ENCODE peak calls at places on chromosomes 12 and 14, in eight cellular contexts. P, K, E, N, W, L, H and M are unnamed samples.
A peak's percentile ranks its signal among the peaks of the same experiment; 100 is the strongest.

GRCh38 chr12:63400746-63401145 is 249.7 kb upstream of the AVPR1A start:
- DNase-seq in H (no peak), K (peak; percentile 51), E (peak; percentile 44), L (no peak), W (no peak), N (no peak), P (no peak), M (no peak)

GRCh38 chr12:52317443-52318052 is 3.6 kb downstream of the KRT83 start:
- DNase-seq in L (no peak), N (no peak), E (no peak), H (no peak), W (peak; percentile 17), K (no peak), P (no peak), M (no peak)

GRCh38 chr12:90945070-90945649 is 9.8 kb downstream of the CCER1 start:
- DNase-seq in K (peak; percentile 57), P (no peak), H (no peak), E (peak; percentile 67), L (peak; percentile 26), W (no peak), N (no peak), M (no peak)

GRCh38 chr12:47222960-47223847 is 143.4 kb upstream of the AMIGO2 start:
- DNase-seq in L (no peak), E (no peak), P (no peak), K (peak; percentile 18), W (no peak), H (no peak), N (no peak), M (no peak)

GRCh38 chr12:95881331-95881955 is 22.7 kb downstream of the SNRPF start:
- DNase-seq in W (no peak), P (no peak), N (no peak), L (no peak), H (no peak), K (no peak), E (peak; percentile 50), M (no peak)

GRCh38 chr14:38116895-38117294 is 90.8 kb upstream of the SSTR1 start:
- DNase-seq in P (no peak), W (no peak), H (no peak), L (no peak), N (no peak), K (no peak), E (no peak), M (no peak)

GRCh38 chr12:46187023-46187422 is 81.8 kb downstream of the SLC38A1 start:
- DNase-seq in K (no peak), L (no peak), H (no peak), W (no peak), P (peak; percentile 75), E (peak; percentile 88), N (no peak), M (no peak)

GRCh38 chr12:87848248-87848868 is 180.8 kb downstream of the C12orf50 start:
- DNase-seq in H (no peak), P (no peak), N (no peak), W (no peak), K (peak; percentile 78), L (peak; percentile 30), E (peak; percentile 93), M (no peak)

GRCh38 chr14:90453401-90453951 is 56.6 kb downstream of the CALM1 start:
- DNase-seq in H (no peak), E (peak; percentile 51), P (no peak), N (no peak), W (peak; percentile 35), K (peak; percentile 44), L (no peak), M (no peak)

GRCh38 chr14:101598159-101598558 is 36.9 kb downstream of the DIO3 start:
- DNase-seq in K (no peak), E (no peak), L (no peak), P (no peak), N (no peak), W (no peak), H (no peak), M (peak; percentile 79)

GRCh38 chr14:57851354-57851753 is 14.5 kb downstream of the SLC35F4 start:
- DNase-seq in L (no peak), P (no peak), E (no peak), K (no peak), H (no peak), W (no peak), N (no peak), M (no peak)

GRCh38 chr12:60872850-60873713 is 1277.3 kb downstream of the SLC16A7 start:
- DNase-seq in K (no peak), W (no peak), L (no peak), N (no peak), P (peak; percentile 50), H (no peak), E (no peak), M (peak; percentile 64)

GRCh38 chr12:104938371-104938770 is 19.7 kb downstream of the SLC41A2 start:
- DNase-seq in E (peak; percentile 28), P (no peak), N (no peak), W (no peak), L (no peak), H (no peak), K (no peak), M (no peak)

GRCh38 chr12:122399592-122400373 is 22.7 kb downstream of the CLIP1 start:
- DNase-seq in N (peak; percentile 57), E (peak; percentile 94), H (peak; percentile 14), L (peak; percentile 77), P (peak; percentile 92), K (peak; percentile 88), W (peak; percentile 75), M (no peak)

GRCh38 chr12:101068402-101068801 is 141.6 kb downstream of the SLC5A8 start:
- DNase-seq in N (no peak), K (no peak), P (no peak), L (no peak), H (no peak), E (no peak), W (no peak), M (no peak)

GRCh38 chr14:69059658-69060648 is 80.9 kb upstream of the ACTN1 start:
- DNase-seq in L (no peak), E (peak; percentile 97), P (peak; percentile 88), H (no peak), K (peak; percentile 72), W (no peak), N (no peak), M (no peak)

GRCh38 chr12:10128687-10129086 is 1.3 kb downstream of the CLEC7A start:
- DNase-seq in K (no peak), E (peak; percentile 9), W (no peak), P (no peak), L (no peak), N (no peak), H (no peak), M (no peak)

GRCh38 chr12:54004063-54004840 is 4.3 kb downstream of the HOXC9 start:
- DNase-seq in L (no peak), K (no peak), H (no peak), E (no peak), P (no peak), W (no peak), N (no peak), M (no peak)
- TF ChIP-seq CTCF in L (no peak), K (no peak), H (no peak), E (no peak), P (no peak), W (no peak), N (no peak), M (no peak)

DNA sequence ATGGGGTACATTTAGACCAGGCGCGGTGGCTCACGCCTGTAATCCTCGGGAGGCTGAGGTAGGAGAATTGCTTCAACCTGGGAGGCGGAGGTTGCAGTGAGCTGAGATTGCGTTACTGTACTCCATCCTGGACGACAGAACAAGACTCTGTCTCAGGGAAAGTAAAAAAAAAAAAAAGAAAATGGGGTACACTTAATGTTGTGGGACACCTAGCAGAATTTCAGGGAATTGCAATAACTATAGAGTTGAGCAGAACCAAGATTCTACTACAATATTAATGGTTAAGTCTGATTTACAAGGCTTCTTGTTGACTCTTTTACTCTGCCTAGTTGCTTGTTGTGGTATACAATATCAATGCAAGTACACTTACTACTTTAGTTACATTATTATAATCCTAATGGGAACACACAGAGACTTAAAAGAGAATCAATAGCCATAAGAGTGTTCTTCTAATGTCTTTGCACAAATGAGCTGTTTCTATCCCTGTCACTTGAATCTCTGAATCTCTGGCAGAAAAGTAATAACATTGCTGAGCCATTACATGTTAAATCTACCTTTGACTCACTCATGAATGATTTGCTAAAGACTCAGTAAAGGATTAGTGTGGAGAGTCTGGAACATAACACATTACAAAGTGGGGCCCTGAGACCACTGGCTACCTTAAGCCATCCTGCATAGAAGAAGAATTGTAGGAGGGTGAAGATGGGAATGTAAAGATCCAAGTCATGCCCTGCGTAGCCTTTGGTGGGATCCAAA is 22.7 kb downstream of the BEST3 start:
- DNase-seq in K (no peak), L (no peak), E (peak; percentile 24), W (no peak), P (no peak), H (no peak), N (no peak), M (no peak)
- TF ChIP-seq CTCF in K (no peak), L (no peak), E (no peak), W (no peak), P (no peak), H (peak; percentile 10), N (no peak), M (peak; percentile 22)

GRCh38 chr14:44956866-44957265 is 4.9 kb downstream of the KLHL28 start:
- DNase-seq in W (no peak), K (no peak), H (no peak), P (no peak), N (no peak), L (no peak), E (no peak), M (no peak)

GRCh38 chr14:44955528-44955927 is 6.2 kb downstream of the KLHL28 start:
- DNase-seq in L (no peak), K (no peak), P (no peak), N (no peak), E (no peak), W (no peak), H (no peak), M (no peak)

GRCh38 chr14:44954750-44955149 is 7.0 kb downstream of the KLHL28 start:
- DNase-seq in P (no peak), H (no peak), K (no peak), N (no peak), E (no peak), W (no peak), L (no peak), M (no peak)

DNA sequence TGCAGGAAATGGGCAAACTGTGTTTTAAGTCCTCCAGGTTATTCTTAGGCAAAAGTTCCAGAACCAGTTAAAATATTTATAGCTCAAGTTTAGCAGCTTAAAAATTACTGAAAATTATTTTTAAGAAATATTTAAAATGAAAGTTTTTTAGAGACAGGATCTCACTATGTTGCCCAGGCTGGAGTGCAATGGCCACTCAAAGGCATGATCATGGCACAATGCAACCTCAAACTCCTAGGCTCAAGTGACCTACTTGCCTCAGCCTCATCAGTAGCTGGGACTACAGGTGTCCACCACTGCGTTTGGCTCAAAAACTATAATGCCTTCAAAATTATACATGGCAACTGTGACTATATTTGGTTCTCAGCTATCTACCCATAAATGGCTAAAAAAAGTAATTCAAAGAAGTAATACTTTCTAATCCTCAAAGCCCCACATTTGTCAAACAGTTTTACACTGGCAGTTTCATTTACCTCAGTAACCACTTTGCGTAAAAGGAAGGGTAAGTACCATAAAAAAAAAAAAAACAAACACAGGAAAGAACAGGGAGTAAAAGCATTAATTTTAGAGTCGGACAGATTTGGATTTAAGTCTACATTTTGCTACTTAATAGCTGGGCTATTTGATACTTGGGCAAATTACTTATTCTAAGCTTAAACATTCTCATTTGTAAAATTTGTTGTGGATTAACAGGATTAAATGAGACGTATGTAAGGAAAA is 9.2 kb downstream of the KLHL28 start:
- DNase-seq in W (no peak), L (no peak), N (no peak), H (no peak), P (no peak), K (no peak), E (no peak), M (no peak)
- TF ChIP-seq CTCF in W (no peak), L (no peak), N (no peak), H (no peak), P (no peak), K (no peak), E (no peak), M (no peak)

GRCh38 chr14:80356413-80356812 is 145.1 kb upstream of the DIO2 start:
- DNase-seq in E (peak; percentile 74), N (no peak), K (peak; percentile 16), P (no peak), H (no peak), W (no peak), L (no peak), M (no peak)
- TF ChIP-seq CTCF in E (peak; percentile 91), N (no peak), K (peak; percentile 45), P (no peak), H (peak; percentile 50), W (no peak), L (no peak), M (peak; percentile 77)